ENCODE peak calls at places on chromosomes 16 and 17, in seven cellular contexts. T, S, W, A, L, O and D are unnamed samples.

GRCh38 chr17:70072900-70073299 is 2.1 kb upstream of the KCNJ16 start:
- DNase-seq in S (no peak), O (no peak), L (no peak), A (no peak), T (no peak), W (no peak), D (peak)

GRCh38 chr17:7552621-7553051 is 3.8 kb downstream of the TNFSF12 start:
- DNase-seq in L (no peak), T (no peak), S (no peak), W (no peak), A (no peak), O (no peak), D (no peak)

GRCh38 chr16:88528902-88529318 is 41.3 kb upstream of the ZC3H18 start:
- DNase-seq in A (no peak), W (no peak), T (no peak), L (no peak), S (no peak), O (peak), D (no peak)

GRCh38 chr17:4796550-4796915 is 569 bp downstream of the PSMB6 start:
- DNase-seq in L (peak), W (no peak), S (no peak), O (no peak), T (peak), A (no peak), D (peak)

GRCh38 chr16:20611350-20611902 is 35.3 kb upstream of the ACSM2B start:
- DNase-seq in W (peak), A (no peak), T (peak), S (no peak), L (no peak), O (peak), D (peak)

GRCh38 chr17:38703742-38704644 is 1.1 kb upstream of the MLLT6 start:
- DNase-seq in A (no peak), S (peak), O (peak), L (peak), W (no peak), T (peak), D (peak)

GRCh38 chr17:81904600-81905423 is 2.8 kb downstream of the NPB start:
- DNase-seq in A (no peak), W (no peak), L (no peak), T (no peak), O (no peak), S (no peak), D (no peak)

GRCh38 chr17:71502443-71502842 is 618.4 kb upstream of the SOX9 start:
- DNase-seq in W (no peak), S (no peak), T (no peak), L (no peak), A (no peak), O (no peak), D (no peak)

GRCh38 chr17:58484600-58484999 is 3.6 kb downstream of the HSF5 start:
- DNase-seq in T (no peak), L (no peak), S (no peak), W (no peak), O (no peak), A (no peak), D (no peak)

GRCh38 chr17:58412910-58413630 is 4.3 kb downstream of the RNF43 start:
- DNase-seq in L (no peak), W (no peak), O (no peak), S (no peak), T (no peak), A (no peak), D (no peak)

GRCh38 chr16:85416267-85417109 is 196.6 kb upstream of the GSE1 start:
- DNase-seq in T (peak), L (peak), W (no peak), A (no peak), S (peak), O (peak), D (peak)

GRCh38 chr17:82241926-82242697 is 13.3 kb downstream of the SLC16A3 start:
- DNase-seq in A (no peak), W (no peak), O (no peak), S (no peak), L (no peak), T (no peak), D (no peak)

GRCh38 chr16:7038475-7038874 is 294.2 kb upstream of the RBFOX1 start:
- DNase-seq in S (no peak), O (no peak), T (no peak), A (no peak), W (no peak), L (no peak), D (no peak)

GRCh38 chr17:71959129-71959528 is 161.7 kb upstream of the SOX9 start:
- DNase-seq in A (peak), L (no peak), O (no peak), S (no peak), T (no peak), W (no peak), D (no peak)

GRCh38 chr16:19375561-19376158 is 42.0 kb upstream of the TMC5 start:
- DNase-seq in O (peak), S (no peak), A (peak), W (no peak), L (peak), T (peak), D (peak)

GRCh38 chr17:75697651-75698291 is 23.5 kb upstream of the ITGB4 start:
- DNase-seq in T (no peak), S (no peak), O (peak), L (no peak), W (peak), A (no peak), D (no peak)

GRCh38 chr17:70158180-70158579 is 11.2 kb upstream of the KCNJ2 start:
- DNase-seq in W (no peak), T (no peak), L (no peak), A (no peak), S (no peak), O (no peak), D (no peak)

GRCh38 chr17:49439305-49439672 is 24.6 kb upstream of the PHB1 start:
- DNase-seq in L (peak), T (no peak), W (no peak), A (no peak), S (no peak), O (no peak), D (no peak)

GRCh38 chr16:12120331-12120981 is 143.9 kb downstream of the SNX29 start:
- DNase-seq in W (no peak), T (no peak), A (no peak), O (no peak), S (no peak), L (no peak), D (no peak)

GRCh38 chr17:20216853-20217252 is 207.7 kb downstream of the SPECC1 start:
- DNase-seq in T (no peak), S (no peak), O (no peak), A (no peak), L (no peak), W (no peak), D (no peak)

GRCh38 chr17:1004769-1005295 is 7.9 kb downstream of the TIMM22 start:
- DNase-seq in O (no peak), L (no peak), W (no peak), S (no peak), A (no peak), T (no peak), D (no peak)

GRCh38 chr16:6193718-6194117 is 1096.1 kb upstream of the EEF2KMT start:
- DNase-seq in L (peak), T (no peak), A (no peak), O (no peak), S (no peak), W (no peak), D (no peak)

GRCh38 chr17:65941500-65941899 is 250.4 kb downstream of the CEP112 start:
- DNase-seq in O (no peak), S (no peak), W (no peak), L (no peak), A (no peak), T (no peak), D (no peak)

GRCh38 chr17:40779181-40779909 is 3.0 kb downstream of the KRT27 start:
- DNase-seq in W (no peak), A (no peak), O (no peak), L (no peak), S (no peak), T (no peak), D (peak)

GRCh38 chr16:29148867-29149272 is 164.0 kb downstream of the LAT start:
- DNase-seq in S (peak), T (no peak), O (no peak), L (no peak), A (no peak), W (no peak), D (no peak)

GRCh38 chr17:81647640-81648012 is 8.7 kb downstream of the PDE6G start:
- DNase-seq in L (no peak), S (no peak), T (no peak), O (no peak), W (no peak), A (no peak), D (no peak)

GRCh38 chr17:69269174-69269998 is 40.8 kb upstream of the ABCA10 start:
- DNase-seq in S (no peak), A (peak), T (no peak), L (peak), W (no peak), O (no peak), D (no peak)

GRCh38 chr16:26905336-26905735 is 161.4 kb upstream of the C16orf82 start:
- DNase-seq in S (no peak), A (no peak), L (no peak), W (no peak), T (no peak), O (no peak), D (no peak)

GRCh38 chr17:58669853-58670252 is 22.0 kb downstream of the TEX14 start:
- DNase-seq in A (no peak), T (no peak), W (no peak), S (no peak), O (no peak), L (no peak), D (no peak)

GRCh38 chr17:10295728-10296343 is 77.0 kb downstream of the MYH13 start:
- DNase-seq in W (peak), T (peak), L (peak), S (no peak), O (peak), A (peak), D (peak)

GRCh38 chr17:1422907-1423306 is 22.9 kb upstream of the YWHAE start:
- DNase-seq in A (peak), T (no peak), W (no peak), S (no peak), O (no peak), L (peak), D (peak)

GRCh38 chr17:76074390-76075363 is at the start of gene GALR2:
- DNase-seq in L (no peak), A (no peak), O (no peak), T (no peak), W (no peak), S (no peak), D (no peak)

GRCh38 chr16:35391328-35391727 is 1931.9 kb downstream of the TP53TG3F start:
- DNase-seq in O (peak), T (peak), S (no peak), L (no peak), A (peak), W (peak), D (no peak)

GRCh38 chr17:40286473-40286872 is 1.2 kb upstream of the CDC6 start:
- DNase-seq in L (no peak), T (no peak), S (no peak), O (no peak), W (no peak), A (no peak), D (no peak)

GRCh38 chr16:83402160-83402794 is 405.5 kb upstream of the HSBP1 start:
- DNase-seq in O (no peak), T (no peak), L (peak), W (no peak), S (no peak), A (no peak), D (no peak)

GRCh38 chr17:61063528-61063927 is 336.1 kb upstream of the TBX2 start:
- DNase-seq in O (no peak), S (no peak), A (no peak), T (no peak), W (no peak), L (no peak), D (no peak)

GRCh38 chr17:81207610-81208581 is 14.9 kb downstream of the CEP131 start:
- DNase-seq in L (peak), O (no peak), T (peak), S (no peak), W (no peak), A (no peak), D (no peak)